ENCODE peak calls at places on chromosomes 1 and 21, in four cellular contexts. One of them, this sample, is unnamed.

GRCh38 chr1:223429313-223429731 is 36.1 kb downstream of the CCDC185 start:
- DNase-seq in SK-N-SH: no peak
- DNase-seq in H1: no peak
- DNase-seq in K562: no peak
- DNase-seq in this sample: no peak

GRCh38 chr21:46096596-46096981 is 1.3 kb upstream of the COL6A2 start:
- DNase-seq in H1: peak; percentile 41
- DNase-seq in SK-N-SH: no peak
- DNase-seq in K562: no peak
- DNase-seq in this sample: no peak

GRCh38 chr1:161127649-161128048 is 4.8 kb downstream of the DEDD start:
- DNase-seq in SK-N-SH: no peak
- DNase-seq in H1: no peak
- DNase-seq in K562: no peak
- DNase-seq in this sample: no peak

GRCh38 chr21:15667010-15667409 is 62.8 kb upstream of the USP25 start:
- DNase-seq in SK-N-SH: no peak
- DNase-seq in H1: no peak
- DNase-seq in K562: no peak
- DNase-seq in this sample: no peak

GRCh38 chr1:34929853-34930701 is 627 bp upstream of the DLGAP3 start:
- DNase-seq in H1: peak; percentile 81
- DNase-seq in SK-N-SH: peak; percentile 85
- DNase-seq in K562: no peak
- DNase-seq in this sample: no peak

GRCh38 chr1:193211539-193211938 is 25.1 kb upstream of the B3GALT2 start:
- DNase-seq in K562: no peak
- DNase-seq in SK-N-SH: no peak
- DNase-seq in H1: no peak
- DNase-seq in this sample: peak; percentile 19

GRCh38 chr1:98051065-98051675 is 130.3 kb upstream of the DPYD start:
- DNase-seq in H1: peak; percentile 81
- DNase-seq in K562: peak; percentile 29
- DNase-seq in SK-N-SH: peak; percentile 53
- DNase-seq in this sample: peak; percentile 21

GRCh38 chr1:225863167-225863566 is 19.0 kb downstream of the TMEM63A start:
- DNase-seq in H1: no peak
- DNase-seq in K562: no peak
- DNase-seq in SK-N-SH: no peak
- DNase-seq in this sample: no peak

GRCh38 chr1:210292276-210292851 is 36.3 kb upstream of the HHAT start:
- DNase-seq in K562: peak; percentile 31
- DNase-seq in H1: peak; percentile 89
- DNase-seq in SK-N-SH: peak; percentile 80
- DNase-seq in this sample: no peak

GRCh38 chr1:15493869-15494390 is 18.0 kb downstream of the CELA2B start:
- DNase-seq in K562: no peak
- DNase-seq in H1: no peak
- DNase-seq in SK-N-SH: no peak
- DNase-seq in this sample: no peak

GRCh38 chr1:15485534-15486091 is 9.7 kb downstream of the CELA2B start:
- DNase-seq in SK-N-SH: no peak
- DNase-seq in K562: no peak
- DNase-seq in H1: no peak
- DNase-seq in this sample: peak; percentile 7

GRCh38 chr1:15492572-15492971 is 16.7 kb downstream of the CELA2B start:
- DNase-seq in SK-N-SH: no peak
- DNase-seq in H1: no peak
- DNase-seq in K562: no peak
- DNase-seq in this sample: no peak

GRCh38 chr1:15483971-15484370 is 8.1 kb downstream of the CELA2B start:
- DNase-seq in K562: no peak
- DNase-seq in H1: no peak
- DNase-seq in SK-N-SH: no peak
- DNase-seq in this sample: no peak

GRCh38 chr1:15489052-15489736 is 13.3 kb downstream of the CELA2B start:
- DNase-seq in H1: no peak
- DNase-seq in SK-N-SH: peak; percentile 42
- DNase-seq in K562: no peak
- DNase-seq in this sample: no peak
- TF ChIP-seq USF2 in H1: no peak
- TF ChIP-seq USF2 in SK-N-SH: no peak
- TF ChIP-seq USF2 in K562: no peak
- TF ChIP-seq USF2 in this sample: no peak

DNA sequence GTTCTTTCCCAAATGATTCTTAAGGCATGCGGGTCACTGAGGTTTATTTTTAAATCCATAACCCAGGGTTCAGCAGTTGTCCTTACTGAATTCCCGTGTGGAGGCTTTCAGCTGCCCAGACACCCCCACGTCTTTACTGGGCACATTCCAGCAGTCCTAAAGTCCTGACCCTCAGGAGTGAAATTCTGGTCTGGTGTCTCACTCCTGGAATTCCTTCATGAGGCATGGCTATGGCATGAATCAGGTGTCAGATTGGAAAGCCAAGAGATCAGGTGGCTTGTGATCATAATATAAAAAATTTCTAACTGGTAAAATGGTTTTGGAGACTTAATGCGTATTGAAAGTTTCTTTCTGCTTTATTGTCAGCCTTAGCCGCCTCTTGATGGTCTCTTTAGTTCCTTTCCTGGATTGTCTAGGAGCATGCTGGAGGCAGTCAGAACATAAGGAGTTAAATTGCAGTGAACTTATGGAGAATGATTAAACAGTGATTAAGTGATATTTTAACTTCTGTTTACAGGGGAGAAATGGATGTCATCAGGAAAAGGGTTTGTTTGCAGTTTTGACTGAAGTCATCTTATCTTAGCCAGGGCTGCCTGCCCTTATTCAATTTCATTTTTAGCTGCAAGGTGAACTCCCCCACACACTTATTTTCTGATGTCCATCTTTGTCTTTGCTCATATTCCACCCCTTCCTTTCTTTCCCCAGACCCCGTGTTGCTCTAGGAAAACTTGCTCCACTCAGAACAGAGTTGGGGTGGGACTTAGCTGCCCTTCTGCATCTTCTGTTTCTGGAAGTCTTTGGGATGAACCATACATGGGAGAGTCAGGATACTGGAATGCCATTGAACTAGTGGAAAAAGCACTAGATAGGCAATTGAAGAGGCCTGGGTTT is 25.7 kb upstream of the MACF1 start:
- DNase-seq in K562: peak; percentile 29
- DNase-seq in H1: no peak
- DNase-seq in SK-N-SH: no peak
- DNase-seq in this sample: no peak
- TF ChIP-seq NRF1 in K562: no peak
- TF ChIP-seq NRF1 in H1: no peak
- TF ChIP-seq NRF1 in SK-N-SH: no peak
- TF ChIP-seq NRF1 in this sample: no peak

GRCh38 chr1:212487774-212488435 is 55.2 kb downstream of the NENF start:
- DNase-seq in K562: no peak
- DNase-seq in SK-N-SH: no peak
- DNase-seq in H1: no peak
- DNase-seq in this sample: no peak

GRCh38 chr1:212490276-212490675 is 57.6 kb downstream of the NENF start:
- DNase-seq in SK-N-SH: no peak
- DNase-seq in K562: no peak
- DNase-seq in H1: no peak
- DNase-seq in this sample: no peak

GRCh38 chr1:212487286-212487685 is 54.6 kb downstream of the NENF start:
- DNase-seq in SK-N-SH: no peak
- DNase-seq in K562: no peak
- DNase-seq in H1: no peak
- DNase-seq in this sample: no peak

GRCh38 chr1:212489284-212489859 is 56.7 kb downstream of the NENF start:
- DNase-seq in SK-N-SH: no peak
- DNase-seq in K562: no peak
- DNase-seq in H1: no peak
- DNase-seq in this sample: no peak

DNA sequence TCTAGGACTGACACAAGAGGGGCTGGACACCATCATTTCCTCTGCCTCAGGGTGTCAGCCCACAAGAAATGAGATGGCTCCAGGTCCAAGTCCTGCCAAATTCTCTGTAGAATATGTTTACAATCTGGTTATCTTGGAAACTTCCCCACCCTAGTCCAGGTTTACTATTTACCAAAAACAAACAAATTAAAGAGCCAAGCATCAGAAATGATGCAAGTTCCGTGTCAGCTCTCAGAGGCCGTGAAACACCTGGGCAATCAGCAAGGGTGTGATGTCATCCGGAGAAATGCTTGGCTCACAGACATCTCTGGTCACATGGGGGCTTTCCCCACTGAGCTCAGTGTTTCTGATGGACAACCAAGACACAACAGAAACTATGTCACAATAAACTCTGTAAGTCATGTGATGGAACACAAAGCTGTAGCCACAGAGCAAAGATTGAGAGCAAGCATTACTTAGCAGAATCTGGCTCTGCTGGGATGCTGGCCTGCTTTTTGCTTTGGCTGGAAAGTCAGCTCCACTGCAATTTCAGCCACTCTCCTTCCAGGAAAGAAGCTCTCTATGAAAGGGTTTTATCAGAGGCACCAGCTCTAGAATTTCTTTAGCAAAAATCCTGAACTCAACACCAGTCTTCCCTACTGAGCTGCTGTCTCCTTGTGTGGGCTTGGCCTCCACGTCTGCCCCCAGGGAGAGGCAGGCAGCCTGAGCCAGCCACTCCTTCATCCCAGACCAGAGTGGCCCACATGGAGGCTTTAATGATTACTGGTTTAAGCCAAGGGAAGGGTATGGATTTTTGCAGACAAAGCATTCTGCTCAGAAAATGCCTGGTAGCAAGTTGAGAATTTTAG is 55.9 kb downstream of the NENF start:
- DNase-seq in K562: no peak
- DNase-seq in H1: no peak
- DNase-seq in SK-N-SH: no peak
- DNase-seq in this sample: no peak
- TF ChIP-seq USF2 in K562: peak; percentile 89
- TF ChIP-seq USF2 in H1: no peak
- TF ChIP-seq USF2 in SK-N-SH: no peak
- TF ChIP-seq USF2 in this sample: peak; percentile 68

GRCh38 chr1:201648066-201648910 is 109.4 kb downstream of the NAV1 start:
- DNase-seq in SK-N-SH: peak; percentile 87
- DNase-seq in H1: peak; percentile 71
- DNase-seq in K562: peak; percentile 76
- DNase-seq in this sample: no peak
- TF ChIP-seq NRF1 in SK-N-SH: no peak
- TF ChIP-seq NRF1 in H1: no peak
- TF ChIP-seq NRF1 in K562: peak; percentile 68
- TF ChIP-seq NRF1 in this sample: no peak

DNA sequence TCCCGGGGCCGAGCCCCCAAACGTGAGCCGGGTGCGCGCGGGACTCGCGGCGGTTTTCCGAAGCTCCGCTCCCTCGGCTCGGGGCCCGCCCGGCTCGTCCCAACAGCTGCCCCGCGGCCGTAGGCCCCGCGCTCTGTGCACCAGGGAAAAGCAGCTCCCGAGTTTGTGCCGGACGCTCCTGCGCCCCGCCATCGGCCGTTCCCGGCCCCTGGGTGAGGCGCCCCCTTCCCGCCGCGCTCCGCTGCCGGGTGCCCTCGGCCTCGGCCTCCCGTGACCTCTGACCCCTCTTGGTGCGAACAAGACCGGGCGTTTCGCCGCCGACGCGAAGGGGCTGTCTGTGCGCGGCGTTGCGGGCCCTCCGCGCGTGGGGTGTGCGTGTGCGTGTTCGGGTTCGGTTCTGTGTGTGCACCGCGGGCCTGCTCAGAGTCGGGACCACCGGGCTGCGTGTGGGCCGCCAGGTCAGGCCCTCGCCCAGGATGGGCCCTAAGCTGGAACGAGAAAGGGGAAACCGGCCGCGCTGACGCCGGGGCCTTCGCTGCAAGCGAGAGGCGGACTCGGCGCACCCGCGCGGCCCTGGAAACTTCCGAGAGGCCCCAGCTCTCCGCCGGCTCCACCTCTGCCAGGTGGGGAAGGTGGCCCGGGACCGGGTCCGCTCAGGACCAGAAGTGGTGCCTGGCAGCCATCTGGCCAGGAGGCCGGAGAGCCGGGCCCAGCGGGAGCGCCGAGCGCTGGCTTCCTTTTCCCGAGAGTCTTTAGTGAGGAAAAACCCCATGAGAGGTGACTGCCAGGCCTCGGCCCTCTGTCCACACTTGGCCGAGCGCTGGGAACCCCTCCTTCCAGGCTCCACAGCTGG is 1.9 kb downstream of the PRDM16 start:
- DNase-seq in K562: no peak
- DNase-seq in H1: peak; percentile 73
- DNase-seq in SK-N-SH: no peak
- DNase-seq in this sample: no peak
- TF ChIP-seq USF2 in K562: no peak
- TF ChIP-seq USF2 in H1: no peak
- TF ChIP-seq USF2 in SK-N-SH: no peak
- TF ChIP-seq USF2 in this sample: no peak

DNA sequence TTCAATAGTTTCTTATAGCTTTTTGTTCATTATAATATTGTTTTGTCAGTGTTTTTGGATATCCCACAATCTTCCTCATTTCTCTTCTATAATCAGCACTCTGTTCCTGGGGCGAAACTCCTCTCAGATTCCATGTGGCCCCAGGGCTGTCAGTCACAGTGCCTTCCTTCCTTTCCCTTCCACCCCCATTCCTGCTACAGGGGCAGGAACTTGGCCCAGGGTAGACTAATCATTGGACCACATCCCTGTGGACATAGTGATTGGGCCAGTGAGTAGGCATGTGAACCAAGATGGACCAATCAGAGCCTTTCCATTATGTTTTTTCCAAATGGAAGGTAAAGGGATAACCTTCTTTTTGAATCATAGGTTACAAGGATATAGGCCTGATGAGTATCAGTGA is 78.3 kb downstream of the PGM1 start:
- DNase-seq in K562: no peak
- DNase-seq in H1: no peak
- DNase-seq in SK-N-SH: no peak
- DNase-seq in this sample: no peak
- TF ChIP-seq NRF1 in K562: no peak
- TF ChIP-seq NRF1 in H1: no peak
- TF ChIP-seq NRF1 in SK-N-SH: no peak
- TF ChIP-seq NRF1 in this sample: no peak

DNA sequence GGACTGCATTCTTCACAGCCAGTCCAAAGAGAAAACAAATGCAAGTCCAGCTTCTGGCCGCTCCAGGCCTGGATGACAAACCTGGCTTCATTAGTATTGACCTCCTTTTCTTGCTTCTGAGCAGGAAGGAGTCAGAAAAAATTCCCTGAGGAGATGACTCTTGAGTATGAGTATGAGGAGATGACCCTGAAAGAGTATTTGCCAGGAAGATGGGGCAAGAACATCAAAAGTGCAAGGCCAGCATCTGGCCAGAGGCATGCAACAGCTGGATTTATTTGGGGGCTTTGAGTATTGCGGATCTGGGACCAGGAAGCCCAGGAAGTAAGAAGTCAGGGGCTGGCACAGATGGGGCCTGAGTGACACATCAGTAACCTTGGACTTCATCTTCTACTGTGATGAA is 113.9 kb downstream of the GLIS1 start:
- DNase-seq in SK-N-SH: no peak
- DNase-seq in H1: peak; percentile 22
- DNase-seq in K562: no peak
- DNase-seq in this sample: no peak
- TF ChIP-seq USF2 in SK-N-SH: no peak
- TF ChIP-seq USF2 in H1: no peak
- TF ChIP-seq USF2 in K562: no peak
- TF ChIP-seq USF2 in this sample: no peak

GRCh38 chr1:80217377-80217986 is 1211.0 kb upstream of the ADGRL4 start:
- DNase-seq in K562: no peak
- DNase-seq in SK-N-SH: peak; percentile 41
- DNase-seq in H1: no peak
- DNase-seq in this sample: no peak
- TF ChIP-seq NRF1 in K562: no peak
- TF ChIP-seq NRF1 in SK-N-SH: peak; percentile 15
- TF ChIP-seq NRF1 in H1: no peak
- TF ChIP-seq NRF1 in this sample: no peak